ENCODE peak calls at places on chromosomes 16 and 17, in ten cellular contexts. Y is iris pigment epithelial cell; T is T-helper 22 cell; L is OCI-LY7; D is NCI-H2171; A is AG10803; R is activated T-cell treated with anti-CD3 and anti-CD28 coated beads, Interleukin-2, amount 50 U/mL, for 72 hours; G is fibroblast of pulmonary artery; N is brain microvascular endothelial cell; H is GM20000. B is an unnamed sample.

GRCh38 chr16:71896688-71897368 is 1.5 kb downstream of the IST1 start:
- DNase-seq in Y (no peak), T (no peak), L (no peak), D (no peak), A (no peak), R (no peak), G (no peak), N (no peak), H (no peak), B (no peak)

GRCh38 chr16:85637808-85638186 is 24.7 kb downstream of the GSE1 start:
- DNase-seq in Y (no peak), T (no peak), L (no peak), D (peak; percentile 59), A (no peak), R (no peak), G (no peak), N (no peak), H (no peak), B (no peak)

GRCh38 chr17:77233127-77233526 is 92.4 kb downstream of the SEC14L1 start:
- DNase-seq in Y (no peak), T (no peak), L (no peak), D (no peak), A (no peak), R (no peak), G (no peak), N (no peak), H (no peak), B (no peak)

GRCh38 chr16:89194340-89195311 is 5.7 kb downstream of the SLC22A31 start:
- DNase-seq in Y (no peak), T (no peak), L (no peak), D (no peak), A (no peak), R (no peak), G (no peak), N (no peak), H (no peak), B (no peak)

GRCh38 chr16:56657555-56658430 is at the start of gene MT1F:
- DNase-seq in Y (peak; percentile 31), T (peak; percentile 58), L (peak; percentile 4), D (peak; percentile 58), A (no peak), R (peak; percentile 71), G (peak; percentile 29), N (peak; percentile 22), H (no peak), B (no peak)

GRCh38 chr16:81645303-81645702 is 133.8 kb upstream of the PLCG2 start:
- DNase-seq in Y (peak; percentile 82), T (no peak), L (no peak), D (peak; percentile 91), A (peak; percentile 84), R (no peak), G (peak; percentile 91), N (peak; percentile 97), H (no peak), B (no peak)

GRCh38 chr16:56438042-56438441 is 12.7 kb upstream of the AMFR start:
- DNase-seq in Y (no peak), T (no peak), L (no peak), D (no peak), A (no peak), R (no peak), G (no peak), N (no peak), H (no peak), B (no peak)

GRCh38 chr17:35895602-35896001 is 15.4 kb upstream of the CCL5 start:
- DNase-seq in Y (peak; percentile 76), T (no peak), L (no peak), D (no peak), A (no peak), R (no peak), G (peak; percentile 91), N (peak; percentile 92), H (no peak), B (no peak)

GRCh38 chr16:11955713-11956123 is 9.3 kb upstream of the TNFRSF17 start:
- DNase-seq in Y (peak; percentile 94), T (no peak), L (no peak), D (no peak), A (peak; percentile 96), R (no peak), G (peak; percentile 59), N (peak; percentile 72), H (no peak), B (no peak)

GRCh38 chr16:23359092-23359760 is 57.1 kb downstream of the SCNN1B start:
- DNase-seq in Y (no peak), T (no peak), L (peak; percentile 16), D (no peak), A (no peak), R (no peak), G (no peak), N (no peak), H (no peak), B (no peak)

GRCh38 chr16:19717319-19717718 is 708 bp downstream of the KNOP1 start:
- DNase-seq in Y (peak; percentile 34), T (no peak), L (peak; percentile 11), D (no peak), A (peak; percentile 1), R (no peak), G (no peak), N (no peak), H (no peak), B (no peak)

GRCh38 chr16:30637952-30638351 is 12.8 kb upstream of the PRR14 start:
- DNase-seq in Y (peak; percentile 49), T (no peak), L (peak; percentile 72), D (peak; percentile 36), A (peak; percentile 58), R (no peak), G (peak; percentile 67), N (peak; percentile 42), H (no peak), B (no peak)